ENCODE peak calls at places on chromosomes 1 and 21, in seven cellular contexts. M, T, S, O, U, L and H are unnamed samples.

GRCh38 chr1:182143825-182144661 is 82.5 kb upstream of the ZNF648 start:
- DNase-seq in M (peak), T (peak), S (peak), O (peak), U (peak), L (no peak), H (peak)

GRCh38 chr1:109762821-109763645 is 690 bp downstream of the EPS8L3 start:
- DNase-seq in M (peak), T (no peak), S (peak), O (peak), U (peak), L (peak), H (peak)

GRCh38 chr1:27488523-27489138 is 1.3 kb downstream of the WASF2 start:
- DNase-seq in M (peak), T (no peak), S (peak), O (peak), U (peak), L (peak), H (no peak)

GRCh38 chr1:155598842-155599331 is 11.1 kb upstream of the MSTO1 start:
- DNase-seq in M (peak), T (no peak), S (peak), O (peak), U (no peak), L (peak), H (peak)

GRCh38 chr1:218350909-218351616 is 5.9 kb downstream of the TGFB2 start:
- DNase-seq in M (peak), T (peak), S (peak), O (peak), U (no peak), L (peak), H (no peak)

GRCh38 chr1:112828716-112829115 is 113.6 kb upstream of the PPM1J start:
- DNase-seq in M (no peak), T (no peak), S (no peak), O (no peak), U (no peak), L (no peak), H (no peak)

GRCh38 chr21:43865471-43866181 is 603 bp downstream of the AGPAT3 start:
- DNase-seq in M (peak), T (no peak), S (peak), O (no peak), U (peak), L (no peak), H (no peak)

GRCh38 chr21:15208787-15209186 is 144.0 kb upstream of the NRIP1 start:
- DNase-seq in M (no peak), T (no peak), S (no peak), O (peak), U (no peak), L (no peak), H (no peak)

GRCh38 chr1:109199710-109200109 is 14.0 kb upstream of the SARS1 start:
- DNase-seq in M (no peak), T (no peak), S (no peak), O (no peak), U (no peak), L (no peak), H (no peak)

GRCh38 chr1:6325482-6325881 is 64.6 kb upstream of the GPR153 start:
- DNase-seq in M (no peak), T (no peak), S (no peak), O (peak), U (no peak), L (no peak), H (no peak)

GRCh38 chr1:101438359-101438758 is 201.5 kb downstream of the S1PR1 start:
- DNase-seq in M (peak), T (no peak), S (peak), O (peak), U (no peak), L (peak), H (no peak)

GRCh38 chr1:223401873-223402789 is 8.9 kb downstream of the CCDC185 start:
- DNase-seq in M (peak), T (peak), S (peak), O (peak), U (no peak), L (no peak), H (peak)

GRCh38 chr1:76073471-76073870 is 1.1 kb upstream of the ST6GALNAC3 start:
- DNase-seq in M (peak), T (peak), S (peak), O (no peak), U (no peak), L (peak), H (peak)

GRCh38 chr1:221201773-221202172 is 322.5 kb downstream of the HLX start:
- DNase-seq in M (no peak), T (no peak), S (no peak), O (no peak), U (no peak), L (no peak), H (no peak)

GRCh38 chr1:192158181-192158580 is at the start of gene RGS18:
- DNase-seq in M (peak), T (no peak), S (peak), O (no peak), U (no peak), L (no peak), H (no peak)
- H3K4me3 ChIP-seq in M (peak), T (no peak), S (no peak), O (no peak), U (no peak), L (no peak), H (no peak)

GRCh38 chr1:228393268-228393699 is 13.4 kb downstream of the TRIM11 start:
- DNase-seq in M (peak), T (no peak), S (peak), O (peak), U (no peak), L (peak), H (peak)
- TF ChIP-seq CTCF in M (peak), T (peak), S (peak), O (peak), U (peak), L (peak), H (peak)

GRCh38 chr1:225655509-225656258 is 2.8 kb upstream of the ENAH start:
- DNase-seq in M (peak), T (peak), S (peak), O (peak), U (peak), L (peak), H (peak)

GRCh38 chr1:225652726-225653462 is at the start of gene ENAH:
- DNase-seq in M (peak), T (peak), S (peak), O (peak), U (peak), L (peak), H (peak)

GRCh38 chr1:225653463-225654276 is 747 bp upstream of the ENAH start:
- DNase-seq in M (peak), T (peak), S (peak), O (peak), U (peak), L (peak), H (peak)

GRCh38 chr1:225654277-225654597 is 1.3 kb upstream of the ENAH start:
- DNase-seq in M (no peak), T (no peak), S (no peak), O (no peak), U (no peak), L (peak), H (no peak)

DNA sequence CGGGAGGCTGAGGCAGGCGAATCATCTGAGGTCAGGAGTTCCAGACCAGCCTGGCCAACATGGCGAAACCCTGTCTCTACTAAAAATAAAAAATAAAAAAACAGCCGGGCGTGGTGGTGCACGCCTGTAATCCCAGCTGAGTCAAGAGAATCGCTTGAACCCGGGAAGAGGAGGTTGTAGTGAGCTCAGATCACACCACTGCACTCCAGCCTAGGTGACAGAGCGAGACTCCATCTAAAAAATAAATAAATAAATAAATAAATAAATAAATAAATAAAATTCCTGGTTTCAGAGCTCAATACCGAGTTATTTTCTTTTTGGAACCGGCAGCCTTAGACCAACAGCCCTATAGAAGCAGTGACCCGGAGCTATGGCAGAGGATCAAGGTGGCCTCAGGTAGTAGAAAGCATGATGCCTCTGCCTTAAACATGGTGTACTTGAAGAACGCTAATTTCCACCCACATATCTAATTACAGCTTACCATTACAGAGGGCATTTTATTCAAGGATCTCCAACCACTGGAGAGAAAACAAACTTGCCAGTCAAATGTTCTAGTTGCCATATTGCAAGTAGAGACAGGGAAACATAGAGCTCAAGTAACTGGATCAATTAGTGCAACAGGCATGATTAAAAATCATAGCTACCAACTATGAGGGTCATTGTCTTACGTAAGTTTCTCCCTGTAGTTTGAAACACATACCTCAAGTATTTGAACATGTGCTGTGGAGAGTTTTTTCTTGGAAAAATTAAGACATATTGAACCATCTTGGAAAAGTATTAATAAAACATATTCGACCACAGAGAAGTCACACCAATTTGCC is 2.0 kb upstream of the ENAH start:
- DNase-seq in M (no peak), T (no peak), S (no peak), O (no peak), U (no peak), L (no peak), H (no peak)
- H3K4me3 ChIP-seq in M (no peak), T (no peak), S (no peak), O (no peak), U (no peak), L (peak), H (no peak)

GRCh38 chr1:209858561-209859103 is 30.9 kb downstream of the UTP25 start:
- DNase-seq in M (no peak), T (no peak), S (no peak), O (no peak), U (no peak), L (no peak), H (no peak)

GRCh38 chr1:209853677-209854076 is 25.9 kb downstream of the UTP25 start:
- DNase-seq in M (no peak), T (no peak), S (no peak), O (no peak), U (no peak), L (no peak), H (no peak)

GRCh38 chr1:209860293-209860881 is 32.6 kb downstream of the UTP25 start:
- DNase-seq in M (peak), T (peak), S (peak), O (peak), U (peak), L (peak), H (peak)

GRCh38 chr1:209854196-209854595 is 26.4 kb downstream of the UTP25 start:
- DNase-seq in M (no peak), T (no peak), S (no peak), O (no peak), U (no peak), L (no peak), H (no peak)

GRCh38 chr1:209855623-209856022 is 27.9 kb downstream of the UTP25 start:
- DNase-seq in M (no peak), T (no peak), S (no peak), O (no peak), U (no peak), L (no peak), H (no peak)
- TF ChIP-seq CTCF in M (no peak), T (no peak), S (no peak), O (no peak), U (no peak), L (no peak), H (no peak)

GRCh38 chr1:147168626-147169058 is 3.6 kb downstream of the PRKAB2 start:
- DNase-seq in M (peak), T (peak), S (peak), O (peak), U (no peak), L (peak), H (no peak)

GRCh38 chr1:147171399-147172167 is 687 bp downstream of the PRKAB2 start:
- DNase-seq in M (no peak), T (no peak), S (no peak), O (peak), U (no peak), L (no peak), H (no peak)

GRCh38 chr1:147169840-147170674 is 2.2 kb downstream of the PRKAB2 start:
- DNase-seq in M (no peak), T (no peak), S (no peak), O (peak), U (no peak), L (no peak), H (no peak)

GRCh38 chr1:147167361-147167760 is 4.9 kb downstream of the PRKAB2 start:
- DNase-seq in M (peak), T (peak), S (peak), O (peak), U (no peak), L (peak), H (peak)

GRCh38 chr1:147169171-147169570 is 3.1 kb downstream of the PRKAB2 start:
- DNase-seq in M (no peak), T (no peak), S (peak), O (no peak), U (no peak), L (no peak), H (no peak)
- H3K4me3 ChIP-seq in M (no peak), T (no peak), S (no peak), O (no peak), U (no peak), L (no peak), H (no peak)